ENCODE peak calls at places on chromosomes 5 and 9, in five cellular contexts. O is PC-3, H is fibroblast of lung, E is A549, B is PC-9. D is an unnamed sample.
A peak's percentile ranks its signal among the peaks of the same experiment; 100 is the strongest.

GRCh38 chr5:133552925-133553525 is 59.3 kb downstream of the FSTL4 start:
- DNase-seq in O (peak; percentile 63), H (peak; percentile 28), E (peak; percentile 61), B (peak; percentile 24), D (peak; percentile 47)

GRCh38 chr9:90021216-90021906 is 416.5 kb downstream of the GADD45G start:
- DNase-seq in O (no peak), H (no peak), E (no peak), B (no peak), D (no peak)

GRCh38 chr5:106875591-106876297 is 795.0 kb downstream of the EFNA5 start:
- DNase-seq in O (peak; percentile 90), H (no peak), E (peak; percentile 58), B (peak; percentile 12), D (peak; percentile 30)

GRCh38 chr5:1513326-1514026 is 10.3 kb downstream of the LPCAT1 start:
- DNase-seq in O (no peak), H (no peak), E (no peak), B (no peak), D (no peak)

GRCh38 chr5:168528521-168529360 is at the start of gene FBLL1:
- DNase-seq in O (no peak), H (peak; percentile 22), E (no peak), B (no peak), D (no peak)

GRCh38 chr9:70036641-70037040 is 7.0 kb upstream of the MAMDC2 start:
- DNase-seq in O (no peak), H (no peak), E (no peak), B (no peak), D (no peak)

GRCh38 chr5:176133289-176133870 is 104.8 kb upstream of the SIMC1 start:
- DNase-seq in O (no peak), H (no peak), E (no peak), B (no peak), D (no peak)

GRCh38 chr5:116733995-116734716 is 159.5 kb upstream of the SEMA6A start:
- DNase-seq in O (no peak), H (no peak), E (no peak), B (no peak), D (no peak)

GRCh38 chr5:137370511-137371071 is 128.5 kb downstream of the SPOCK1 start:
- DNase-seq in O (peak; percentile 72), H (peak; percentile 63), E (no peak), B (peak; percentile 41), D (no peak)

GRCh38 chr9:78821126-78821822 is 524.3 kb downstream of the PSAT1 start:
- DNase-seq in O (peak; percentile 65), H (peak; percentile 19), E (peak; percentile 52), B (no peak), D (peak; percentile 29)

GRCh38 chr9:134189167-134189474 is 24.8 kb upstream of the RNU6ATAC start:
- DNase-seq in O (no peak), H (peak; percentile 27), E (no peak), B (no peak), D (no peak)

GRCh38 chr5:173745561-173745960 is 129.1 kb upstream of the BOD1 start:
- DNase-seq in O (no peak), H (no peak), E (no peak), B (peak; percentile 51), D (no peak)

GRCh38 chr5:173744527-173744926 is 128.1 kb upstream of the BOD1 start:
- DNase-seq in O (no peak), H (no peak), E (no peak), B (no peak), D (no peak)

GRCh38 chr5:173745123-173745522 is 128.7 kb upstream of the BOD1 start:
- DNase-seq in O (no peak), H (no peak), E (no peak), B (peak; percentile 41), D (no peak)

GRCh38 chr5:173747876-173748275 is 131.4 kb upstream of the BOD1 start:
- DNase-seq in O (no peak), H (no peak), E (no peak), B (no peak), D (no peak)

DNA sequence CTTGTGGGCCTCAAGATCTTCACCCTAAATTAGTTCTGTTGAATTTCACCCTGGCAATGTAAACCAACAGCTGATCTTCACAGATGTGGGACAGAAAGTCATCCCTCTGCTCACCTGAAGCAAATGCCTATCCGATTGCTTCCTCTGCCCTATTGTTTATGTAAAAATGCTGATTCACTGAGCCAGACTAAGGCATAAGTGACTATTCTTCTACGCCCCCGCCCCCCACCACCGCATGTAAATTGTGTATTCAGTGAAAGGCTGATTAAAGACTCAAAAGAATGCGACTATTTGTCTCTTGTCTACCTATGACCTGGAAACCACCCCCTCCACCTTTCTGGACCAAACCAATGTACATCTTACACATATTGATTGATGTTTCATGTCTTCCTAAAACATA is 129.6 kb upstream of the BOD1 start:
- DNase-seq in O (peak; percentile 72), H (peak; percentile 68), E (no peak), B (peak; percentile 52), D (peak; percentile 71)
- H3K4me2 ChIP-seq in O (peak overlapping the region; percentile 61), H (no peak overlapping the region), E (peak overlapping the region; percentile 42), B (peak overlapping the region; percentile 49), D (no peak overlapping the region)

GRCh38 chr9:121987312-121987711 is 105.8 kb downstream of the TTLL11 start:
- DNase-seq in O (no peak), H (no peak), E (no peak), B (no peak), D (no peak)

GRCh38 chr9:121990600-121991304 is 102.4 kb downstream of the TTLL11 start:
- DNase-seq in O (no peak), H (no peak), E (no peak), B (no peak), D (no peak)

GRCh38 chr9:121985792-121986494 is 107.2 kb downstream of the TTLL11 start:
- DNase-seq in O (no peak), H (peak; percentile 67), E (no peak), B (no peak), D (no peak)

GRCh38 chr9:121991305-121991661 is 101.8 kb downstream of the TTLL11 start:
- DNase-seq in O (no peak), H (no peak), E (no peak), B (no peak), D (no peak)

DNA sequence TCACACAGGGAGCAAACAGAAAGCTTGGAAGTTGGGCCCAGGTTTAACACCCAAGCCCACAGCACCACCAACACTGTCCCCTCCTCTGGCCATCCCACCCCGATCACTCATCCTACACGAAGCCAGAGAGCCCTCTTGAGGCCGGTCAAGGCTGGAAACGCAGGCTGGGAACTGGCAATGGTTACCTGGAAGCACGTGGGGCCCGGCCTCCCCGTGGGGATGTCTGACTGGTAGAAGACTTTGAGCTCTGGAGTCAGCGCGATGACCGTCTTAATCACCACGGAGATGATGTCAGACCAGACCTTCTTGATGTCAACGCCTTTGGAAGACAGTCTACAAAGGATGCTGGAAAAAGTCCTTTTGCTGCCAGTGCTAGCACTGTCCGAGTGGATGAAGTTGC is 104.1 kb downstream of the TTLL11 start:
- DNase-seq in O (peak; percentile 33), H (no peak), E (peak; percentile 33), B (peak; percentile 21), D (no peak)
- TF ChIP-seq CTCF in O (peak; percentile 58), H (no peak), E (peak; percentile 32), B (no peak), D (peak; percentile 19)

DNA sequence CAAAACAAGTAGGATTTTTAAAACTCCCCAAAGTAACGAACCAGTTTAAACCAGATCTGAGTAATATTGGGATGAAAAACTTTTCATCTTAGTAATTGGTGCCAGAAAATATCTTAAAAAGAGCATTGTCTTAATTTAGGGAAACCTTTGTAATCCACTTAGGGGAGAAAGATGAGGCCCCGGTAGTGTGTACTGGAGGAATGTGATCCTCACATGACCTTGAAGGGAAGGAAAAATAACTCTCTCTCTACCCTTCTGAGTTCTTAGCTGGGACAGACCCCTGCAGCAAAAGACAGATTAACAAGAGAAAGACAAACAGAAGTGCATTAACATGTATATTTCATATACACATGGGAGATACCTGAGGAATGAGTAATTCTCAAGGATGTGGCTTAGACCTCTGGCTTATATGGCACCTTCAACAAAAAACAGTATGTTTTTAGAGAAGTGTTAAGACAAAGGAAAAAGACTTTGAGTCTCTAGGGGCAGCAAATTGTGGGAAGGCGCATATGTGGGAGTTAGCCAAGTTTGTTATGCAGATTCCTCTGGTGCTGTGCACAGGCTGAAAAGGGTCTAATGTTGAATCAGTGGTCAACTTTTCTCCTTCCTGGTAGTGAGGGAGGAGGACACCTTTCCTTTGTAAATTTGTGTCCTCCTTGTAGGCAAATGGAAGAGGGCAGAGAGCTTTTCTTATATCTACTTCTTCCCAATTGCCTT is 138.8 kb downstream of the LRRC70 start:
- DNase-seq in O (no peak), H (no peak), E (no peak), B (no peak), D (no peak)
- H3K4me2 ChIP-seq in O (no peak overlapping the region), H (no peak overlapping the region), E (no peak overlapping the region), B (no peak overlapping the region), D (no peak overlapping the region)

DNA sequence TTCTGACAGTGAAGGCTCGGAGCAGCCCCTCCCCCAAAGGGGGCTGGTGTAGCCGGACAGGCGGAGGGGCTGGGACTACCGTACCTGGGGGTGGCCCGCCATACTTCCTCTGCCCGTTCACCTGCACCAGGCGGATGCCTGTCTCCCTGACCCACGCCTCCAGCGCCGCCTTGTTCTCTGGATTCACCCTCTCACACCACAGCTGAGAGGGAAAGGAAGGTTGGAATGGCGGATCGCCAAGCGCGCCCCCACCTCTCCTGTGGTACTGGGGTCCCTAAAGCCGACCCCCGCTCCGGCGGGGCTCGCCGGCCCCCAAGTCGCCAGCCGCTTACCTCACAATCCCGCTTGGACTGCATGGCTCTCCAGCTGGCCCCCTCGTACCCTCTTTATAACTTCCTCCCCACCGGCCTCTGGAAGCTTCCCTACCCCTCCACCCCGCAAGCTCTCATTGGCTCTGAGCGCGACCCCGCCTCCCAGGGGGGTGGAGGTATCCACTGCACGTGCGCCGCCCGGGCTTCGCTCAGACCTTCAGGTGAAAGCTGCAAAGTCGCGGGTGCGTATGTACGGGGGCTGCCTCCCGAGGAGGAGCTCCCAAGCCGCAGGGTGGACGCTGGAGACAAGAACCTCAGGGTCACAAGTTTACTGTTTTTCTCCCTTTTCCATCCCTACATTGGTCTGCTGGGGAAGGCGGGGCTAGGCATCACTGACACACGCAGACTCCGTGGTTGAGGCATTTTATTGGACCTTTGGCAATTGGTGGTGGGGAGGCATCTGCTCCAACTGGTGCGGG is at the start of gene DND1:
- DNase-seq in O (no peak), H (no peak), E (no peak), B (no peak), D (no peak)
- TF ChIP-seq CTCF in O (no peak), H (no peak), E (no peak), B (no peak), D (no peak)

GRCh38 chr9:128575921-128576320 is 23.5 kb downstream of the SPTAN1 start:
- DNase-seq in O (no peak), H (peak; percentile 73), E (no peak), B (no peak), D (no peak)

GRCh38 chr9:128575469-128575868 is 23.1 kb downstream of the SPTAN1 start:
- DNase-seq in O (no peak), H (peak; percentile 60), E (no peak), B (no peak), D (no peak)

GRCh38 chr9:128579194-128579593 is 26.8 kb downstream of the SPTAN1 start:
- DNase-seq in O (no peak), H (no peak), E (no peak), B (no peak), D (no peak)

GRCh38 chr9:128577206-128577605 is 24.8 kb downstream of the SPTAN1 start:
- DNase-seq in O (no peak), H (no peak), E (no peak), B (no peak), D (no peak)

GRCh38 chr9:128580731-128581130 is 28.3 kb downstream of the SPTAN1 start:
- DNase-seq in O (no peak), H (no peak), E (no peak), B (no peak), D (no peak)
- H3K4me2 ChIP-seq in O (no peak overlapping the region), H (no peak overlapping the region), E (no peak overlapping the region), B (no peak overlapping the region), D (no peak overlapping the region)